ENCODE peak calls at places on chromosomes 5 and 9, in eight cellular contexts. E is psoas muscle, O is adrenal gland, W is mucosa of descending colon, P is left ventricle myocardium inferior, N is endodermal cell, H is uterus, Y is tibial artery. X is an unnamed sample. For H3K4me1, the result is how much of the 10 kb centered on the place peaks cover.

GRCh38 chr5:17355585-17356346 is 138.3 kb downstream of the BASP1 start:
- DNase-seq in E (no peak), O (no peak), W (no peak), P (no peak), N (no peak), H (no peak), Y (no peak), X (no peak)

GRCh38 chr9:90939367-90939766 is 137.7 kb downstream of the SYK start:
- DNase-seq in E (no peak), O (no peak), W (no peak), P (no peak), N (no peak), H (no peak), Y (no peak), X (no peak)

GRCh38 chr5:57683036-57683600 is 200.5 kb upstream of the ACTBL2 start:
- DNase-seq in E (no peak), O (no peak), W (no peak), P (no peak), N (no peak), H (no peak), Y (no peak), X (no peak)

GRCh38 chr5:163790497-163790896 is 285.1 kb downstream of the MAT2B start:
- DNase-seq in E (no peak), O (no peak), W (no peak), P (no peak), N (no peak), H (no peak), Y (no peak), X (no peak)

GRCh38 chr5:97915101-97915500 is 732.1 kb upstream of the RIOK2 start:
- DNase-seq in E (no peak), O (no peak), W (peak), P (no peak), N (no peak), H (no peak), Y (no peak), X (no peak)

GRCh38 chr9:94861589-94862241 is 135.2 kb downstream of the AOPEP start:
- DNase-seq in E (no peak), O (no peak), W (peak), P (no peak), N (no peak), H (peak), Y (no peak), X (no peak)

GRCh38 chr9:18658764-18659705 is 185.1 kb downstream of the ADAMTSL1 start:
- DNase-seq in E (no peak), O (no peak), W (no peak), P (no peak), N (no peak), H (no peak), Y (no peak), X (no peak)

GRCh38 chr5:10452768-10453331 is 11.2 kb downstream of the ROPN1L start:
- DNase-seq in E (no peak), O (no peak), W (peak), P (no peak), N (peak), H (peak), Y (no peak), X (no peak)

GRCh38 chr9:133768859-133769510 is 30.8 kb upstream of the SARDH start:
- DNase-seq in E (peak), O (peak), W (no peak), P (no peak), N (peak), H (no peak), Y (peak), X (peak)

GRCh38 chr5:173823721-173824567 is 64.2 kb upstream of the CPEB4 start:
- DNase-seq in E (no peak), O (peak), W (peak), P (no peak), N (peak), H (no peak), Y (peak), X (no peak)

GRCh38 chr5:3451961-3452360 is 143.7 kb upstream of the IRX1 start:
- DNase-seq in E (no peak), O (no peak), W (no peak), P (no peak), N (no peak), H (no peak), Y (no peak), X (no peak)

GRCh38 chr5:98796197-98796972 is 22.9 kb downstream of the RGMB start:
- DNase-seq in E (no peak), O (peak), W (peak), P (no peak), N (peak), H (peak), Y (no peak), X (no peak)

GRCh38 chr5:882253-883185 is 10.1 kb downstream of the BRD9 start:
- DNase-seq in E (no peak), O (no peak), W (no peak), P (no peak), N (no peak), H (no peak), Y (no peak), X (no peak)

GRCh38 chr9:99004115-99004514 is 60.4 kb downstream of the COL15A1 start:
- DNase-seq in E (no peak), O (no peak), W (no peak), P (no peak), N (no peak), H (no peak), Y (no peak), X (no peak)

GRCh38 chr9:132160802-132161742 is 786 bp upstream of the NTNG2 start:
- DNase-seq in E (peak), O (peak), W (peak), P (no peak), N (peak), H (no peak), Y (no peak), X (no peak)

GRCh38 chr5:139971202-139971725 is 71.8 kb downstream of the NRG2 start:
- DNase-seq in E (no peak), O (no peak), W (no peak), P (no peak), N (no peak), H (no peak), Y (no peak), X (no peak)

GRCh38 chr9:124032247-124032646 is 20.7 kb downstream of the LHX2 start:
- DNase-seq in E (no peak), O (no peak), W (no peak), P (no peak), N (peak), H (no peak), Y (no peak), X (peak)

GRCh38 chr9:120583958-120584369 is 4.0 kb upstream of the CDK5RAP2 start:
- DNase-seq in E (peak), O (peak), W (peak), P (no peak), N (peak), H (no peak), Y (no peak), X (no peak)

DNA sequence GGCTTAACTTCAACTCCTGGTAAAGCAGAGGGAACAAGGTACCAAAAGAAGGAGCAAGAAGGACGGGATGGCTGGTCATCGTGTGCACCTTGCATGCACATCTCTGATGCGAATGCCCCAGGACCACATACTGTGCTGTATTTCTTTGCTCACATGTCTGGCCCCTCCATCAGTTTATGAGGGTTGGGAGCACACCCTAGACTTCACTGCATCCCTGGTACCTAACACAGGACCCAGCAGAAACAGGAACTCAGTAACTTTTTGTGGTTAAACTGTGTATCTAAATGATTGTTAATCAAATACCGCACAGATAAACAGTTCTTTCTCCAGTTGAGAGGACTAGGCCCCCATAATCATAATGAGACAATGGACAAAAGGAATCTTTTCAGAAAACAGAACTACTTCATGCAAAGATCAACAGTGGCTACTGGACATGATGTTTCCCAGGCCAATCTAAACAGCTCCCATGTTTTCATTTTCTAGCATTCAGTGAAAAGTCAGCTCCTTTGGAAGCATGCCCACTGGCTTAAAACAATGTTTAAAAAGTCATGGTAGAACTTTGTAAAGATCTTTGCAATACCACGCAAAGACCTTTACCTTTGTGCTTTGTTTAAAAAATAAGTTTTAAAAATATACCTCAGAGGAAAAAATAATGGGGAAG is 55.5 kb upstream of the IFNK start:
- DNase-seq in E (no peak), O (no peak), W (no peak), P (no peak), N (no peak), H (no peak), Y (no peak), X (no peak)
- H3K4me1 ChIP-seq in E (under half), O (under half), W (under half), P (under half), N (under half), H (under half), Y (under half), X (under half)

GRCh38 chr9:70049236-70049635 is 5.6 kb downstream of the MAMDC2 start:
- DNase-seq in E (peak), O (peak), W (peak), P (peak), N (no peak), H (peak), Y (peak), X (no peak)
- H3K4me1 ChIP-seq in E (under half), O (under half), W (under half), P (half or more), N (under half), H (under half), Y (half or more), X (under half)

GRCh38 chr9:108675708-108676107 is 180.1 kb downstream of the ACTL7B start:
- DNase-seq in E (no peak), O (no peak), W (no peak), P (no peak), N (no peak), H (no peak), Y (no peak), X (no peak)

GRCh38 chr9:108674766-108675530 is 180.8 kb downstream of the ACTL7B start:
- DNase-seq in E (no peak), O (no peak), W (no peak), P (no peak), N (no peak), H (no peak), Y (no peak), X (no peak)

GRCh38 chr9:108680946-108681345 is 174.8 kb downstream of the ACTL7B start:
- DNase-seq in E (no peak), O (no peak), W (no peak), P (no peak), N (no peak), H (no peak), Y (no peak), X (no peak)

GRCh38 chr9:108676344-108676743 is 179.4 kb downstream of the ACTL7B start:
- DNase-seq in E (no peak), O (no peak), W (no peak), P (no peak), N (no peak), H (no peak), Y (no peak), X (no peak)

GRCh38 chr9:108677776-108678175 is 178.0 kb downstream of the ACTL7B start:
- DNase-seq in E (no peak), O (no peak), W (no peak), P (no peak), N (no peak), H (no peak), Y (no peak), X (no peak)
- H3K4me1 ChIP-seq in E (under half), O (under half), W (under half), P (under half), N (under half), H (under half), Y (under half), X (under half)

DNA sequence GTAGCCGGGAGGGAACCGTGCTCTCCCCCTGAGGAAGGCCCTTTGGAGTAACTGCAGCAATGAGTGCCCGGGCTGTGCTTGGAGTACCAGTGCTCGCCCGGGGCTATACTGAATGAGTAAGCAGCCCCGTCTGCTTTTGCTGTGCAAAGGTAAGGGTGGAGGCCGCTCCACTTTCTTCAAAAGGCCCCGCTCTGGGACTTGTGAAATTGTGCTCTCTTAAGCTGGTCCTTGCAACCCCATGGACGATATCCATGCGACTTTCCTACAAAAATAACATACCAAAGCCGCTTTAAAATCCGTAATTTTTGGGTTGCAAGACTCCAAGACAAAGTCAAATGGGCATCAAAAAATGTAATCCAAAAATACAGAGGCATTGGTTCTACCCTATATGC is 579 bp upstream of the TNFAIP8 start:
- DNase-seq in E (no peak), O (no peak), W (no peak), P (no peak), N (peak), H (no peak), Y (no peak), X (no peak)
- H3K4me1 ChIP-seq in E (under half), O (under half), W (under half), P (half or more), N (under half), H (under half), Y (under half), X (under half)

GRCh38 chr5:135239461-135240282 is 159.4 kb downstream of the MACROH2A1 start:
- DNase-seq in E (no peak), O (peak), W (peak), P (no peak), N (peak), H (peak), Y (peak), X (no peak)
- H3K4me1 ChIP-seq in E (half or more), O (under half), W (under half), P (under half), N (under half), H (under half), Y (half or more), X (under half)